ENCODE peak calls at places on chromosome 9, in ten cellular contexts. G is ovary, A is esophagus squamous epithelium, Q is body of pancreas, N is adrenal gland, J is H1, B is breast epithelium, W is transverse colon, V is H54, K is tibial nerve. C is an unnamed sample.

GRCh38 chr9:101028346-101029299 is at the start of gene PLPPR1:
- DNase-seq in K (no peak), G (no peak), A (no peak), B (peak; percentile 57), J (peak; percentile 85), W (peak; percentile 54), N (no peak), Q (peak; percentile 89), V (no peak), C (no peak)

GRCh38 chr9:68897557-68898145 is 116.3 kb downstream of the PRKACG start:
- DNase-seq in A (no peak), Q (no peak), V (no peak), J (no peak), G (no peak), W (no peak), B (no peak), N (no peak), K (no peak), C (no peak)

GRCh38 chr9:133848471-133848870 is 110.3 kb upstream of the SARDH start:
- DNase-seq in Q (no peak), W (no peak), A (no peak), K (no peak), N (no peak), G (no peak), J (no peak), V (no peak), B (no peak), C (no peak)

GRCh38 chr9:85600675-85601263 is 141.0 kb downstream of the AGTPBP1 start:
- DNase-seq in Q (no peak), G (no peak), W (no peak), N (no peak), V (no peak), A (no peak), K (no peak), B (no peak), J (peak; percentile 61), C (no peak)

GRCh38 chr9:1495684-1496083 is 445.5 kb downstream of the DMRT2 start:
- DNase-seq in B (no peak), V (no peak), Q (no peak), G (no peak), W (no peak), A (no peak), K (no peak), N (no peak), J (no peak), C (no peak)

GRCh38 chr9:71357346-71357745 is 235.9 kb upstream of the TRPM3 start:
- DNase-seq in J (no peak), A (no peak), N (no peak), W (no peak), V (no peak), G (no peak), B (no peak), Q (no peak), K (no peak), C (no peak)

GRCh38 chr9:38689678-38690077 is 30.3 kb downstream of the FAM240B start:
- DNase-seq in V (no peak), J (peak; percentile 59), B (no peak), W (no peak), A (no peak), K (no peak), N (no peak), Q (no peak), G (peak; percentile 50), C (no peak)

GRCh38 chr9:69645488-69645887 is 26.7 kb downstream of the APBA1 start:
- DNase-seq in J (no peak), V (no peak), G (no peak), Q (peak; percentile 94), B (peak; percentile 79), N (peak; percentile 30), K (no peak), A (no peak), W (peak; percentile 56), C (no peak)

GRCh38 chr9:17699615-17700315 is 120.9 kb downstream of the SH3GL2 start:
- DNase-seq in J (no peak), G (no peak), A (no peak), Q (no peak), N (no peak), V (no peak), B (no peak), W (no peak), K (no peak), C (no peak)

GRCh38 chr9:91740713-91741112 is 209.3 kb downstream of the ROR2 start:
- DNase-seq in G (peak; percentile 64), V (no peak), A (no peak), K (no peak), B (no peak), Q (peak; percentile 17), W (peak; percentile 58), J (no peak), N (no peak), C (no peak)

GRCh38 chr9:18393340-18394130 is 80.4 kb upstream of the ADAMTSL1 start:
- DNase-seq in Q (peak; percentile 62), B (peak; percentile 67), J (no peak), V (peak; percentile 42), K (peak; percentile 51), G (peak; percentile 62), N (peak; percentile 84), A (no peak), W (peak; percentile 56), C (no peak)

GRCh38 chr9:87216036-87216435 is 268.7 kb upstream of the GAS1 start:
- DNase-seq in V (no peak), N (no peak), Q (no peak), B (no peak), G (no peak), W (no peak), J (no peak), A (no peak), K (no peak), C (no peak)

GRCh38 chr9:76905661-76905983 is 292 bp downstream of the PRUNE2 start:
- DNase-seq in N (no peak), G (no peak), V (no peak), A (no peak), Q (no peak), B (no peak), J (no peak), W (no peak), K (no peak), C (no peak)

GRCh38 chr9:124600407-124600806 is 93.2 kb upstream of the NR5A1 start:
- DNase-seq in W (no peak), N (no peak), Q (no peak), K (no peak), V (no peak), J (no peak), B (no peak), G (no peak), A (no peak), C (no peak)

GRCh38 chr9:124599121-124599795 is 92.1 kb upstream of the NR5A1 start:
- DNase-seq in N (no peak), J (no peak), Q (no peak), A (no peak), G (no peak), B (no peak), K (no peak), V (no peak), W (no peak), C (no peak)

GRCh38 chr9:124602632-124603031 is 95.4 kb upstream of the NR5A1 start:
- DNase-seq in N (no peak), G (no peak), Q (no peak), A (no peak), W (no peak), K (no peak), B (no peak), V (no peak), J (no peak), C (no peak)

GRCh38 chr9:124605258-124605657 is 98.1 kb upstream of the NR5A1 start:
- DNase-seq in V (no peak), A (no peak), N (no peak), G (no peak), J (no peak), W (no peak), B (no peak), Q (no peak), K (no peak), C (no peak)

DNA sequence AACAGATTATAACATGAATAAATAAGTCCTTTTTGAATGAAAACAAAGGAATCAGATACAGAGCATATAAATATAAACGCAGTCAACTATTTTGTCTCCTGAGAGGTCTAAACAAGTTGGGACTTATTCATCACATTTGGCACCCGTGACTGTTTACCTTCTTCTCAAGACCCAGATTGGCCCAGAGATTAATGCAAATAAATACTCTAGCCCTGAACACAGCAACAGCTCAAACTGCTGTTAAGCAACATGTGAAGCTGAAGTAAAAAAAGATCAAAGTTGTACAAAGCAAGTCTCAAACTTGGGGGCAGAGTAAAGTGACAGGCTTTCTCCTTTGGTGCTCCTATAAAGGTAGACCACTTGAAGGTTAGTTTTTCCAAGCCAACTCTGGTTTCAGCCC is 95.0 kb upstream of the NR5A1 start:
- DNase-seq in W (no peak), B (no peak), N (no peak), J (no peak), A (no peak), K (no peak), V (no peak), Q (no peak), G (no peak), C (no peak)
- TF ChIP-seq POLR2A in W (no peak), B (no peak), N (no peak), J (no peak), A (no peak), K (no peak), V (no peak), Q (no peak), G (no peak), C (no peak)

GRCh38 chr9:100020121-100020780 is 78.5 kb downstream of the ERP44 start:
- DNase-seq in Q (no peak), V (no peak), J (no peak), B (no peak), A (no peak), K (no peak), W (no peak), G (no peak), N (no peak), C (no peak)
- TF ChIP-seq POLR2A in Q (no peak), V (no peak), J (no peak), B (no peak), A (no peak), K (no peak), W (no peak), G (no peak), N (no peak), C (no peak)

DNA sequence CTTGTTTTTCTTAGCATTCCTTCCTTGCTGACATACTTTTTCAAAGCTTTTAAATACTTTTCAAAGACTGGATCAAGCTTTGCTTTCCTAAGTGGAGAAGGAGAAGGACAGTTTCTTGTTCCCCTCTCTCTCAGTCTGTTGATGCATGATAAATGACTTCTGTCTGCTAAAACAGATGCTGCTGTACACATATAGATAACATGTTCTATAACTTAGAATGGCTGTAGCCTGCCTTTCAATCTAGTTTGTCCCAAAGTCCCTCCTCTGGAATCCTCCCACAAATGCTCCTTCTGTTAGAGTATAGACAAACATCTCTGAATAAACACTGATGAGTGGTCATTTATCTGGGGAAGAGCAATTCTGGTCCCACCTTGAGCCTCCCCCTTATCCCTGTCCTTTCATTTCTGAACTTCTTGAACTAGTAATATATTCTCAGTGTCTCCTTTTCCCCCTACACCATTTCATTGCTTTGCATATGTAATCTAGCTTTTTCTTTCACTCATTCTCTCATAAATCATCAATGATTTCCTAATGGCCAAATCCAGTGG is 5.4 kb upstream of the HEMGN start:
- DNase-seq in W (no peak), J (no peak), Q (no peak), K (no peak), V (no peak), B (no peak), N (no peak), G (no peak), A (no peak), C (no peak)
- TF ChIP-seq POLR2A in W (no peak), J (no peak), Q (no peak), K (no peak), V (no peak), B (no peak), N (no peak), G (no peak), A (no peak), C (no peak)

GRCh38 chr9:111821006-111821528 is 26.3 kb upstream of the SHOC1 start:
- DNase-seq in V (no peak), A (no peak), B (no peak), W (no peak), J (no peak), Q (no peak), K (no peak), G (no peak), N (no peak), C (no peak)
- TF ChIP-seq POLR2A in V (no peak), A (no peak), B (no peak), W (no peak), J (no peak), Q (no peak), K (no peak), G (no peak), N (no peak), C (no peak)

C was measured in GM12892.